ENCODE peak calls at places on chromosomes 7 and 10, in four cellular contexts. U, M, V and P are unnamed samples.

GRCh38 chr10:61028861-61029361 is 84.9 kb upstream of the RHOBTB1 start:
- DNase-seq in U (no peak), M (no peak), V (no peak), P (no peak)

GRCh38 chr10:93815304-93816091 is 57.8 kb downstream of the LGI1 start:
- DNase-seq in M (peak; percentile 25), U (peak; percentile 48), V (peak; percentile 17), P (no peak)

GRCh38 chr10:116761883-116762282 is 19.5 kb upstream of the HSPA12A start:
- DNase-seq in M (no peak), U (no peak), V (no peak), P (no peak)

GRCh38 chr7:51827641-51828040 is 511.0 kb upstream of the COBL start:
- DNase-seq in M (no peak), V (no peak), U (no peak), P (no peak)

GRCh38 chr10:42973870-42974692 is 102.8 kb upstream of the RET start:
- DNase-seq in M (no peak), V (no peak), U (peak; percentile 10), P (peak; percentile 7)

GRCh38 chr10:5043716-5044115 is 40.1 kb upstream of the AKR1C2 start:
- DNase-seq in U (no peak), V (peak; percentile 72), M (no peak), P (no peak)

GRCh38 chr7:20403356-20403755 is 72.7 kb downstream of the ITGB8 start:
- DNase-seq in M (no peak), U (peak; percentile 69), V (no peak), P (peak; percentile 19)

GRCh38 chr10:12783326-12783725 is 218.2 kb downstream of the CCDC3 start:
- DNase-seq in V (no peak), U (no peak), M (no peak), P (no peak)

GRCh38 chr10:96619803-96620773 is 33.3 kb upstream of the TM9SF3 start:
- DNase-seq in U (no peak), V (peak; percentile 69), M (no peak), P (no peak)

GRCh38 chr7:157001920-157002818 is 8.3 kb downstream of the MNX1 start:
- DNase-seq in M (no peak), U (no peak), V (no peak), P (no peak)

GRCh38 chr7:75963383-75963995 is 30.9 kb downstream of the TMEM120A start:
- DNase-seq in U (no peak), M (no peak), V (no peak), P (no peak)

GRCh38 chr10:72654720-72655119 is 28.8 kb upstream of the MICU1 start:
- DNase-seq in V (no peak), U (no peak), M (no peak), P (no peak)

GRCh38 chr10:117934477-117934876 is 112.3 kb downstream of the RAB11FIP2 start:
- DNase-seq in U (no peak), V (peak; percentile 29), M (no peak), P (no peak)

GRCh38 chr7:127582361-127582760 is 3.0 kb downstream of the GCC1 start:
- DNase-seq in M (no peak), U (peak; percentile 31), V (no peak), P (peak; percentile 37)

GRCh38 chr7:44112231-44112996 is 8.3 kb downstream of the AEBP1 start:
- DNase-seq in V (peak; percentile 74), U (no peak), M (no peak), P (no peak)

GRCh38 chr10:6722616-6723004 is 142.5 kb upstream of the PRKCQ start:
- DNase-seq in U (no peak), V (no peak), M (no peak), P (no peak)

GRCh38 chr10:117653170-117653515 is 110.6 kb downstream of the EMX2 start:
- DNase-seq in V (no peak), M (no peak), U (no peak), P (no peak)

GRCh38 chr10:119651514-119652327 is 541 bp downstream of the BAG3 start:
- DNase-seq in U (no peak), M (peak; percentile 53), V (no peak), P (no peak)

GRCh38 chr10:69439813-69440506 is 11.3 kb upstream of the TSPAN15 start:
- DNase-seq in M (no peak), U (no peak), V (no peak), P (peak; percentile 65)

GRCh38 chr10:120538091-120538490 is 81.1 kb downstream of the PLPP4 start:
- DNase-seq in V (no peak), M (no peak), U (no peak), P (no peak)

GRCh38 chr7:130961128-130961601 is 227.2 kb upstream of the KLF14 start:
- DNase-seq in U (no peak), M (no peak), V (no peak), P (no peak)

GRCh38 chr7:44581426-44581906 is 565 bp downstream of the TMED4 start:
- DNase-seq in M (no peak), V (no peak), U (no peak), P (peak; percentile 26)

GRCh38 chr7:117809958-117810357 is 63.3 kb downstream of the CTTNBP2 start:
- DNase-seq in V (no peak), U (no peak), M (no peak), P (no peak)

GRCh38 chr10:14409856-14410458 is 79.2 kb upstream of the FRMD4A start:
- DNase-seq in U (no peak), V (no peak), M (no peak), P (no peak)

GRCh38 chr10:74738985-74739567 is 87.3 kb upstream of the KAT6B start:
- DNase-seq in U (no peak), V (no peak), M (no peak), P (no peak)

GRCh38 chr7:28958235-28958945 is at the start of gene TRIL:
- DNase-seq in U (peak; percentile 48), V (peak; percentile 31), M (peak; percentile 69), P (peak; percentile 85)

GRCh38 chr10:851891-852290 is 79.6 kb downstream of the LARP4B start:
- DNase-seq in V (no peak), M (no peak), U (no peak), P (no peak)

GRCh38 chr10:3622845-3623621 is 162.0 kb downstream of the KLF6 start:
- DNase-seq in V (no peak), U (no peak), M (no peak), P (no peak)

GRCh38 chr10:106089855-106090254 is 1074.7 kb downstream of the SORCS1 start:
- DNase-seq in M (no peak), U (no peak), V (no peak), P (no peak)